ENCODE peak calls at places on chromosomes 1 and 21, in seven cellular contexts. A is uterus, Z is stomach, C is RWPE2, R is right cardiac atrium, B is hepatocyte, K is fibroblast of lung. O is an unnamed sample.

GRCh38 chr1:212979340-212980122 is 29.2 kb downstream of the VASH2 start:
- DNase-seq in A (no peak), B (no peak), R (no peak), Z (no peak), K (no peak), C (no peak), O (no peak)

GRCh38 chr1:50080904-50081586 is 27.7 kb upstream of the ELAVL4 start:
- DNase-seq in K (peak), A (no peak), Z (no peak), B (no peak), R (no peak), C (no peak), O (no peak)

GRCh38 chr1:151892190-151892589 is 17.1 kb downstream of the THEM4 start:
- DNase-seq in K (peak), B (no peak), A (no peak), C (no peak), Z (no peak), R (no peak), O (peak)

GRCh38 chr1:60541831-60542532 is 468.4 kb upstream of the C1orf87 start:
- DNase-seq in R (no peak), B (no peak), K (no peak), Z (no peak), C (no peak), A (no peak), O (no peak)

GRCh38 chr1:35319988-35320713 is 51.6 kb downstream of the ZMYM4 start:
- DNase-seq in K (peak), A (no peak), Z (peak), B (no peak), C (no peak), R (peak), O (no peak)

GRCh38 chr1:221672160-221672762 is 69.6 kb downstream of the DUSP10 start:
- DNase-seq in B (no peak), K (peak), Z (no peak), C (no peak), R (no peak), A (no peak), O (peak)

GRCh38 chr1:23544444-23545389 is 13.7 kb upstream of the E2F2 start:
- DNase-seq in Z (peak), R (peak), C (no peak), K (peak), A (peak), B (peak), O (peak)

GRCh38 chr1:26593385-26593784 is 63.8 kb downstream of the RPS6KA1 start:
- DNase-seq in R (no peak), A (no peak), Z (no peak), C (no peak), B (no peak), K (no peak), O (no peak)

GRCh38 chr1:179166663-179167417 is 62.6 kb downstream of the ABL2 start:
- DNase-seq in Z (no peak), B (no peak), R (no peak), K (peak), C (no peak), A (no peak), O (peak)

GRCh38 chr1:90616395-90616794 is 100.7 kb downstream of the BARHL2 start:
- DNase-seq in Z (no peak), B (peak), R (no peak), K (no peak), C (no peak), A (no peak), O (peak)

GRCh38 chr1:209370616-209371015 is 212.9 kb upstream of the CAMK1G start:
- DNase-seq in B (no peak), C (peak), K (no peak), Z (no peak), R (no peak), A (no peak), O (no peak)

GRCh38 chr1:36320291-36320758 is 3.1 kb downstream of the EVA1B start:
- DNase-seq in R (no peak), C (no peak), Z (no peak), A (no peak), K (no peak), B (no peak), O (no peak)

GRCh38 chr1:170729608-170730378 is 65.9 kb downstream of the PRRX1 start:
- DNase-seq in A (no peak), R (no peak), C (no peak), B (no peak), Z (no peak), K (peak), O (no peak)

GRCh38 chr1:101259744-101260148 is 22.9 kb downstream of the S1PR1 start:
- DNase-seq in K (peak), C (no peak), B (no peak), A (no peak), R (no peak), Z (no peak), O (no peak)

GRCh38 chr1:29689372-29690030 is 453.2 kb downstream of the PTPRU start:
- DNase-seq in K (no peak), Z (no peak), C (peak), A (no peak), B (no peak), R (no peak), O (no peak)

GRCh38 chr1:57886376-57886775 is 462.5 kb upstream of the DAB1 start:
- DNase-seq in K (no peak), B (no peak), C (no peak), Z (no peak), A (no peak), R (no peak), O (no peak)

GRCh38 chr21:41927727-41928409 is 25.9 kb downstream of the C2CD2 start:
- DNase-seq in A (no peak), K (no peak), C (no peak), B (no peak), Z (no peak), R (no peak), O (no peak)

GRCh38 chr1:79197421-79197820 is 190.9 kb upstream of the ADGRL4 start:
- DNase-seq in R (no peak), Z (no peak), K (peak), B (no peak), C (no peak), A (no peak), O (peak)

GRCh38 chr1:218851601-218852000 is 322.1 kb upstream of the LYPLAL1 start:
- DNase-seq in B (no peak), K (peak), R (no peak), A (no peak), Z (no peak), C (no peak), O (no peak)

GRCh38 chr21:43298546-43299440 is 128.1 kb downstream of the SIK1 start:
- DNase-seq in C (no peak), A (no peak), R (peak), K (no peak), Z (no peak), B (no peak), O (no peak)

GRCh38 chr1:157272899-157273774 is 134.9 kb upstream of the ETV3 start:
- DNase-seq in R (no peak), A (no peak), K (no peak), B (peak), Z (no peak), C (no peak), O (no peak)

GRCh38 chr1:115524211-115524610 is 117.6 kb upstream of the VANGL1 start:
- DNase-seq in K (no peak), B (no peak), Z (no peak), C (no peak), A (no peak), R (no peak), O (no peak)

GRCh38 chr1:109530457-109531204 is 9.0 kb upstream of the GPR61 start:
- DNase-seq in C (no peak), Z (no peak), B (no peak), A (no peak), K (no peak), R (no peak), O (no peak)

GRCh38 chr1:99457381-99458165 is 188.3 kb upstream of the PALMD start:
- DNase-seq in B (no peak), C (no peak), Z (no peak), A (no peak), R (no peak), K (peak), O (peak)

GRCh38 chr1:27161594-27161993 is 6.7 kb upstream of the SLC9A1 start:
- DNase-seq in R (no peak), K (no peak), B (peak), Z (no peak), A (no peak), C (no peak), O (no peak)

GRCh38 chr1:73331726-73332125 is 866.2 kb downstream of the LRRIQ3 start:
- DNase-seq in Z (no peak), K (no peak), R (no peak), A (no peak), B (no peak), C (no peak), O (no peak)

GRCh38 chr1:234925440-234926251 is 203.0 kb downstream of the TOMM20 start:
- DNase-seq in C (no peak), K (peak), R (no peak), A (peak), B (peak), Z (no peak), O (peak)

GRCh38 chr1:110523011-110523410 is 4.0 kb upstream of the KCNA10 start:
- DNase-seq in C (no peak), R (no peak), A (no peak), B (peak), Z (no peak), K (no peak), O (no peak)

GRCh38 chr1:79974659-79975058 is 968.1 kb upstream of the ADGRL4 start:
- DNase-seq in C (no peak), R (no peak), Z (no peak), A (no peak), K (no peak), B (no peak), O (no peak)

GRCh38 chr21:33232640-33233039 is 2.9 kb downstream of the IFNAR2 start:
- DNase-seq in B (no peak), R (no peak), Z (no peak), C (no peak), K (no peak), A (no peak), O (peak)

GRCh38 chr21:33229776-33230517 is at the start of gene IFNAR2:
- DNase-seq in A (peak), C (no peak), R (peak), B (peak), Z (peak), K (peak), O (peak)

GRCh38 chr21:33229099-33229775 is 501 bp upstream of the IFNAR2 start:
- DNase-seq in Z (no peak), K (no peak), R (no peak), A (no peak), B (no peak), C (no peak), O (no peak)

GRCh38 chr21:33230518-33231324 is 983 bp downstream of the IFNAR2 start:
- DNase-seq in C (peak), R (peak), K (peak), A (peak), B (peak), Z (no peak), O (peak)

DNA sequence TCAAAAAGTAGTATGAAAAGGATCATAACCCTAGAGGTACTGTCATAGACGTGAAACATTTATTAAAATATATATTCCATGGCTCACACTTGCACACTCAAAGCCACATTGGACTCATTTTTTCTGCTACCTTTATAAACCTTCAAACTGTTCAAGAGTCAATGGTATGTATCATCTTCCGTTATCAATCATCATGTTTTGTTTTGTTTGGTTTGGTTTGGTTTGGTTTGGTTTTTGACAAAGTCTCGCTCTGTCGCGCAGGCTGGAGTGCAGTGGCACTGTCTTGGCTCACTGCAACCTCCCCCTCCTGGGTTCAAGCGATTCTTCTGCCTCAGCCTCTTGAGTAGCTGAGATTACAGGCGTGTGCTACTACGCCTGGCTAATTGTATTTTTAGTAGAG is 1.8 kb downstream of the IFNAR2 start:
- DNase-seq in R (no peak), A (no peak), Z (no peak), C (no peak), B (no peak), K (no peak), O (no peak)
- H3K4me3 ChIP-seq in R (no peak), A (no peak), Z (no peak), C (no peak), B (no peak), K (no peak), O (peak)

GRCh38 chr1:7679873-7680790 is 91.0 kb upstream of the VAMP3 start:
- DNase-seq in R (peak), K (peak), C (no peak), B (peak), A (no peak), Z (peak), O (peak)
- H3K27ac ChIP-seq in R (no peak), K (no peak), C (no peak), B (peak), A (peak), Z (peak), O (no peak)

DNA sequence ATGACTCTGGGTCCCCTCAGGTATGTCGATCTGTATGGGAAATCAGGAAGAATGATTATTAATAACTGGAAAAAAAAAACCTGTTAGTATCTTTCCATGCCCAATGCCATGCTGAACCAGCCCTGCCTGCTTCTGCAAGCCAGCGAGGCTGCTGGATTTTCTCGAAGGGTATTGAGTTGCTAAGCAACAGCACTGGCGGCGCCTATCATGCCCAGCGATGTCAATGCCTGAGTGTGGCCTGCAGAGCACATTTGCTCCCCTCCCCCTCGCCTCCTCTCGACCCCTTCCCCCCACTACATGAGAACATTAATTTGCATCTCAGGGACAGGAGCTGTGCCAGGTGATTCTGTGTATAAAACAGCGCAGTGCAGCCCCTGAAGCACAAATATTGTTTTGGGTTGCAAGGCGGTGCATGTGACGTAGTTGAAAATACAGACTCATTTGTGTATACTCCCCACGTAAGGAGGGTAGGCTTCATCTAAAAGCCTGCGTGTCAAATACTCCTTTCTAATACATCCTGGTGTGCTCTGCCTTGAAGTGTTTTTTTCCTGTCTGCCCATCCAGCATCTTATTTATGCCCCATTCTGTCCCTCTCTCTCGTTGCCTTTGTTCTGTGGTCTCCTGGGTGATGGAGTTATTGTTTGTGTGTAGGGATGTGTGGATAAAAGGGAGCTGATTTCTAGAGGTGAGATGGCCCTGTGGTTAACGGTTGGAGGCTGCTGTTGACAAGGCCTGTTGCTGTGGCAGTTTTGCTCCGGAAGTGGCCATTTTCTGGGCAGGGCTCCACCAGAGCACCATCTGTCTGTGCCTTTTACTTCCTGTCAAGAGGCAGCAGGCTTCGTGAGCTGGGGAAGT is 32.7 kb upstream of the ATP5PO start:
- DNase-seq in B (peak), K (peak), Z (peak), C (peak), A (peak), R (peak), O (peak)
- H3K4me3 ChIP-seq in B (no peak), K (peak), Z (peak), C (no peak), A (peak), R (no peak), O (no peak)

GRCh38 chr1:8217011-8217711 is 100.8 kb upstream of the SLC45A1 start:
- DNase-seq in B (peak), A (peak), K (peak), Z (peak), R (peak), C (no peak), O (peak)
- H3K27ac ChIP-seq in B (peak), A (peak), K (peak), Z (peak), R (no peak), C (no peak), O (no peak)

GRCh38 chr1:155173478-155174333 is at the start of gene TRIM46:
- DNase-seq in Z (peak), A (no peak), K (peak), R (peak), C (peak), B (peak), O (peak)

GRCh38 chr1:155174334-155175280 is 958 bp downstream of the TRIM46 start:
- DNase-seq in R (no peak), C (no peak), Z (peak), K (peak), A (no peak), B (peak), O (peak)

GRCh38 chr1:155171836-155172731 is 1.0 kb downstream of the KRTCAP2 start:
- DNase-seq in B (no peak), R (no peak), A (no peak), C (no peak), Z (no peak), K (no peak), O (no peak)

GRCh38 chr1:155170806-155171205 is 2.3 kb downstream of the KRTCAP2 start:
- DNase-seq in B (no peak), Z (no peak), A (no peak), R (no peak), K (no peak), C (no peak), O (no peak)

DNA sequence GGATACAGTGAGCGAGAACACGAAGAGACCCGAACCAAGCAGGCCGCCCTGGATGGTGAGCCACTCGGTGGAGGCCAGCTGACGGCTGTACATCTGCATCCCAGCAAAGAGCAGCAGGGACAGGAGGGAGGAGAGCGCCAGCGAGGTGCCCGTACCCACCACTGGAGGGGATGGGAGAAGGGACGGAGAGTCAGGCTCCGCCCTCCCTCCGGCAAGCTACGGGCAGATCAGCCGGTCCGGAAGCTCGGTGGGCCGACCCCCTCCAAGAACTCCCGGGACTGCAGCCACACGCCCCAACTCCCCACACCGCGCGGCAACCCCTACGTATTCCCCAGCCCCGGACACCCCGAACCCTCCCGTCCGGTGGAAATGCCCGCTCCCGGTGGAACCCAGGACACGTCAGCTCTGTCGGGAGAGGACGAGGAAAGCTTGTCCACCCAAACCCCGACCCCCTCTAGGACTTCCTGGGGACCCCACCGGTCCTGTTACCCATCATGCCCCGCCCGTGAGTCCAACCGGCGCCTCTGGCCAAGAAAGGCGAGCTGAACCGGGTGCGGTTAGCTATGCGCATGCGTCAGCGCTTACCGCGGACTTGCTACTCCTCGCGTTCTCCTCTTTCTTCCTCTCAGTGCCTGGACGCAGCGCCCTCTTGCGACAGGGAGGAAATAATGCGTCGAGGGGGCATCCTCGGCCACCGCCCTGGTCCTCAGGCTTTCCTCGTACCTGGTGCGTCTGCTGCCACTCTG is at the start of gene KRTCAP2:
- DNase-seq in A (peak), C (peak), Z (peak), R (peak), K (peak), B (peak), O (peak)
- H3K4me3 ChIP-seq in A (peak), C (peak), Z (peak), R (peak), K (peak), B (peak), O (peak)

GRCh38 chr1:202122639-202123335 is at the start of gene GPR37L1:
- DNase-seq in A (no peak), B (peak), C (no peak), K (peak), Z (peak), R (peak), O (peak)

GRCh38 chr1:202123336-202123813 is 658 bp downstream of the GPR37L1 start:
- DNase-seq in K (no peak), C (no peak), Z (no peak), A (no peak), R (no peak), B (no peak), O (no peak)

GRCh38 chr1:202126426-202126825 is 3.7 kb downstream of the GPR37L1 start:
- DNase-seq in B (no peak), A (no peak), K (no peak), Z (no peak), C (no peak), R (no peak), O (no peak)

GRCh38 chr1:202125611-202126010 is 2.9 kb downstream of the GPR37L1 start:
- DNase-seq in C (no peak), R (no peak), Z (no peak), K (no peak), B (no peak), A (no peak), O (no peak)

DNA sequence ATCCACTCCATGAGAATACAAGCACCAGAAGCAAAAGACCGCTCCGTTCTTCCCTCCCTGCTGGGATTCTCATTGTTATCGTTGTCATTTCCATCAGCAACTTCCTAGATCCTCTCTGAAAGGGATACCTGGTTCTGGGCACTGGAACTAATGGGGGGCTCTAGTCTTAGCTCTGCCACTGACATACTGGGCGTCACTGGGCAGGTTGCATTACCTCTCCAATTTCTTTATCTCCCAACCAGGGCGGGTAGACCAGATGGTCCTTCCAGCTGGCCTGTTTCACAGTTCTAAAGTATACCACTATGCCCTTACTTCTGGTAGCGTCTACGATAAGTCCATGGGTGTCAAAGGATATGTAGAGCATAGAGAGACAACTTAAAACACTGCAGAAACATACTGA is 1.4 kb downstream of the GPR37L1 start:
- DNase-seq in R (no peak), A (no peak), K (no peak), B (no peak), C (no peak), Z (no peak), O (no peak)
- H3K27ac ChIP-seq in R (no peak), A (no peak), K (no peak), B (no peak), C (no peak), Z (no peak), O (no peak)

GRCh38 chr1:6207075-6207885 is 1.4 kb downstream of the RNF207 start:
- DNase-seq in K (no peak), A (no peak), R (no peak), Z (no peak), C (no peak), B (no peak), O (no peak)
- H3K4me3 ChIP-seq in K (no peak), A (no peak), R (peak), Z (peak), C (peak), B (no peak), O (peak)